ENCODE peak calls at places on chromosomes 11 and 22, in ten cellular contexts. One of them, this sample, is unnamed.

GRCh38 chr11:130340671-130341319 is 26.1 kb upstream of the ZBTB44 start:
- DNase-seq in thoracic aorta: no peak
- DNase-seq in H9: no peak
- DNase-seq in RWPE1: no peak
- DNase-seq in neuronal stem cell: no peak
- DNase-seq in IMR-90: peak
- DNase-seq in thyroid gland: no peak
- DNase-seq in A549: no peak
- DNase-seq in right cardiac atrium: no peak
- DNase-seq in CD8-positive, alpha-beta T cell: no peak
- DNase-seq in this sample: no peak

GRCh38 chr22:28369849-28370248 is 309.8 kb downstream of the TTC28 start:
- DNase-seq in thoracic aorta: no peak
- DNase-seq in H9: no peak
- DNase-seq in RWPE1: no peak
- DNase-seq in neuronal stem cell: no peak
- DNase-seq in IMR-90: no peak
- DNase-seq in thyroid gland: no peak
- DNase-seq in A549: no peak
- DNase-seq in right cardiac atrium: no peak
- DNase-seq in CD8-positive, alpha-beta T cell: no peak
- DNase-seq in this sample: no peak

GRCh38 chr11:46493786-46494185 is 100.0 kb downstream of the AMBRA1 start:
- DNase-seq in thoracic aorta: no peak
- DNase-seq in H9: no peak
- DNase-seq in RWPE1: no peak
- DNase-seq in neuronal stem cell: no peak
- DNase-seq in IMR-90: no peak
- DNase-seq in thyroid gland: no peak
- DNase-seq in A549: no peak
- DNase-seq in right cardiac atrium: no peak
- DNase-seq in CD8-positive, alpha-beta T cell: no peak
- DNase-seq in this sample: no peak

GRCh38 chr11:6635082-6635932 is 16.1 kb upstream of the TPP1 start:
- DNase-seq in thoracic aorta: no peak
- DNase-seq in H9: peak
- DNase-seq in RWPE1: no peak
- DNase-seq in neuronal stem cell: no peak
- DNase-seq in IMR-90: peak
- DNase-seq in thyroid gland: peak
- DNase-seq in A549: no peak
- DNase-seq in right cardiac atrium: peak
- DNase-seq in CD8-positive, alpha-beta T cell: no peak
- DNase-seq in this sample: peak

GRCh38 chr11:15371533-15371932 is 256.8 kb downstream of the INSC start:
- DNase-seq in thoracic aorta: no peak
- DNase-seq in H9: no peak
- DNase-seq in RWPE1: no peak
- DNase-seq in neuronal stem cell: no peak
- DNase-seq in IMR-90: no peak
- DNase-seq in thyroid gland: no peak
- DNase-seq in A549: no peak
- DNase-seq in right cardiac atrium: no peak
- DNase-seq in CD8-positive, alpha-beta T cell: no peak
- DNase-seq in this sample: no peak

GRCh38 chr22:19051381-19051780 is 70.8 kb downstream of the DGCR2 start:
- DNase-seq in thoracic aorta: no peak
- DNase-seq in H9: no peak
- DNase-seq in RWPE1: no peak
- DNase-seq in neuronal stem cell: no peak
- DNase-seq in IMR-90: no peak
- DNase-seq in thyroid gland: peak
- DNase-seq in A549: no peak
- DNase-seq in right cardiac atrium: no peak
- DNase-seq in CD8-positive, alpha-beta T cell: no peak
- DNase-seq in this sample: no peak

GRCh38 chr11:116693206-116694016 is 79.4 kb downstream of the BUD13 start:
- DNase-seq in thoracic aorta: no peak
- DNase-seq in H9: no peak
- DNase-seq in RWPE1: peak
- DNase-seq in neuronal stem cell: no peak
- DNase-seq in IMR-90: no peak
- DNase-seq in thyroid gland: no peak
- DNase-seq in A549: no peak
- DNase-seq in right cardiac atrium: no peak
- DNase-seq in CD8-positive, alpha-beta T cell: no peak
- DNase-seq in this sample: peak

GRCh38 chr22:37157516-37158289 is 8.0 kb upstream of the IL2RB start:
- DNase-seq in thoracic aorta: no peak
- DNase-seq in H9: no peak
- DNase-seq in RWPE1: no peak
- DNase-seq in neuronal stem cell: no peak
- DNase-seq in IMR-90: peak
- DNase-seq in thyroid gland: no peak
- DNase-seq in A549: no peak
- DNase-seq in right cardiac atrium: no peak
- DNase-seq in CD8-positive, alpha-beta T cell: no peak
- DNase-seq in this sample: no peak

GRCh38 chr11:64865286-64866172 is 12.9 kb downstream of the EHD1 start:
- DNase-seq in thoracic aorta: no peak
- DNase-seq in H9: no peak
- DNase-seq in RWPE1: no peak
- DNase-seq in neuronal stem cell: no peak
- DNase-seq in IMR-90: peak
- DNase-seq in thyroid gland: peak
- DNase-seq in A549: no peak
- DNase-seq in right cardiac atrium: no peak
- DNase-seq in CD8-positive, alpha-beta T cell: no peak
- DNase-seq in this sample: no peak

GRCh38 chr11:14698771-14699170 is 55.2 kb downstream of the PDE3B start:
- DNase-seq in thoracic aorta: no peak
- DNase-seq in H9: no peak
- DNase-seq in RWPE1: no peak
- DNase-seq in neuronal stem cell: no peak
- DNase-seq in IMR-90: no peak
- DNase-seq in thyroid gland: no peak
- DNase-seq in A549: no peak
- DNase-seq in right cardiac atrium: no peak
- DNase-seq in CD8-positive, alpha-beta T cell: no peak
- DNase-seq in this sample: no peak

GRCh38 chr11:43708776-43709175 is 28.2 kb downstream of the HSD17B12 start:
- DNase-seq in thoracic aorta: no peak
- DNase-seq in H9: no peak
- DNase-seq in RWPE1: peak
- DNase-seq in neuronal stem cell: no peak
- DNase-seq in IMR-90: no peak
- DNase-seq in thyroid gland: no peak
- DNase-seq in A549: no peak
- DNase-seq in right cardiac atrium: no peak
- DNase-seq in CD8-positive, alpha-beta T cell: no peak
- DNase-seq in this sample: no peak

GRCh38 chr11:125084057-125084416 is 20.9 kb downstream of the SLC37A2 start:
- DNase-seq in thoracic aorta: no peak
- DNase-seq in H9: no peak
- DNase-seq in RWPE1: no peak
- DNase-seq in neuronal stem cell: no peak
- DNase-seq in IMR-90: no peak
- DNase-seq in thyroid gland: no peak
- DNase-seq in A549: no peak
- DNase-seq in right cardiac atrium: no peak
- DNase-seq in CD8-positive, alpha-beta T cell: no peak
- DNase-seq in this sample: no peak

GRCh38 chr11:125082040-125082439 is 18.9 kb downstream of the SLC37A2 start:
- DNase-seq in thoracic aorta: no peak
- DNase-seq in H9: no peak
- DNase-seq in RWPE1: no peak
- DNase-seq in neuronal stem cell: no peak
- DNase-seq in IMR-90: no peak
- DNase-seq in thyroid gland: no peak
- DNase-seq in A549: no peak
- DNase-seq in right cardiac atrium: no peak
- DNase-seq in CD8-positive, alpha-beta T cell: no peak
- DNase-seq in this sample: no peak

GRCh38 chr11:125084761-125085231 is 21.7 kb downstream of the SLC37A2 start:
- DNase-seq in thoracic aorta: no peak
- DNase-seq in H9: no peak
- DNase-seq in RWPE1: no peak
- DNase-seq in neuronal stem cell: no peak
- DNase-seq in IMR-90: no peak
- DNase-seq in thyroid gland: no peak
- DNase-seq in A549: no peak
- DNase-seq in right cardiac atrium: no peak
- DNase-seq in CD8-positive, alpha-beta T cell: no peak
- DNase-seq in this sample: no peak

GRCh38 chr11:125082611-125083311 is 19.7 kb downstream of the SLC37A2 start:
- DNase-seq in thoracic aorta: no peak
- DNase-seq in H9: no peak
- DNase-seq in RWPE1: peak
- DNase-seq in neuronal stem cell: no peak
- DNase-seq in IMR-90: peak
- DNase-seq in thyroid gland: no peak
- DNase-seq in A549: no peak
- DNase-seq in right cardiac atrium: no peak
- DNase-seq in CD8-positive, alpha-beta T cell: no peak
- DNase-seq in this sample: no peak

DNA sequence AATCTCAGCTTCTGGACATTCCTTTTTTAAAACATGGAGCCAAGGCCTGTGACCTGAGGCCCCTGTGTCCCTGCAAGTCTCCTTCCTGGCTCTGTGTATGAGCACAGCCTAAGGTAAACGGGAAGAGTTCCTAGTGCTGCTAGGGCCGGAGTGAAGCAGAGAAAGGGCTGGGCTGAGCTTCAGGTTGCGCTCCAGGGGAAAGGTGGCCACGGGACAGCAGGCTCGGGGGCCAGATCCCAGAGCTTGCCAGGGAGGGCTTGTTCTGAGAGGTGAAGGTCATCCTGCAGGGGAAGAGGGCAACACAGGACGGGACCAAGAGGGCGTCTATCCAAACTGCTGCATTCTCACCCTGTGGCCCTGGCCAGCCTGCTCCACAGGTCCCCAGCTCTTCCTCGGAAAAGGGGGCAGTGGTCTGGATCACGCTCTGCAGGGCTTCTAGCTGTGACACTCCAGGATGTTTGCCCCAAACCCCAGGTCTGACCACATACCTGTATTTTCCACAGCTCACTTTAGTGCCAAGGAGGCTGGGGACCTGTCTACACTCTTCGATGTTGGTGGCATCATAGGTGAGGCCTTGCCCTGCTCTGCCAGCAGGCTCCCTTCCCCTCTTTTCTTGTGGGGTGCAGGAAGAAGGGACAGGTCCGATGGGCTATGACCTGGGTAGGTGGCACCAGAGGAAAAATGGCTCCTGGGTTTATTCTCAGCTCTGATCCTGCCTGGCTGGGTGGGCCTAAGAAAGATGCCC is 20.4 kb downstream of the SLC37A2 start:
- DNase-seq in thoracic aorta: no peak
- DNase-seq in H9: no peak
- DNase-seq in RWPE1: no peak
- DNase-seq in neuronal stem cell: no peak
- DNase-seq in IMR-90: no peak
- DNase-seq in thyroid gland: no peak
- DNase-seq in A549: no peak
- DNase-seq in right cardiac atrium: no peak
- DNase-seq in CD8-positive, alpha-beta T cell: no peak
- DNase-seq in this sample: no peak
- H3K27ac ChIP-seq in thoracic aorta: no peak
- H3K27ac ChIP-seq in H9: no peak
- H3K27ac ChIP-seq in RWPE1: peak
- H3K27ac ChIP-seq in neuronal stem cell: no peak
- H3K27ac ChIP-seq in IMR-90: peak
- H3K27ac ChIP-seq in thyroid gland: no peak
- H3K27ac ChIP-seq in A549: no peak
- H3K27ac ChIP-seq in right cardiac atrium: no peak
- H3K27ac ChIP-seq in CD8-positive, alpha-beta T cell: no peak
- H3K27ac ChIP-seq in this sample: no peak

DNA sequence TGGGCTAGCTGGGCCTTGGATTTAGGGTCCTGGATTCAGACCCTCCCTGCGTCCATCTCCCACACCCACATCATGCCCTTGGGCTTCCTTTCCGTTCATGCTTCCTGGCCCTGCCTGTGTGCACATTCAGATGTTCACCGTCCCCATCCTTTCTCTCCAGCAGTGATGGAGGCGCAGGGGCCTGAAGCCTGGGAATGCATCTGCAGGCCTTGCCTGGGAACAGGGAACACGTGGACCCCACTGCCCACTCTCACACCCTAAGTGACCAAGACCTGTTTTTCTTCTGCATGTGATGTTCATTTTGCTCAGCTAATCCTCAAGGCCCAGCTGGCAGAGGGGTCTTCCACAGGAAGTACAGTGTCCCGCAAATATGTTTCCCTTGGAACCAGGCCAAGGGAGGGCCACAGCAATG is 91.6 kb upstream of the PARVA start:
- DNase-seq in thoracic aorta: no peak
- DNase-seq in H9: no peak
- DNase-seq in RWPE1: no peak
- DNase-seq in neuronal stem cell: no peak
- DNase-seq in IMR-90: peak
- DNase-seq in thyroid gland: no peak
- DNase-seq in A549: no peak
- DNase-seq in right cardiac atrium: no peak
- DNase-seq in CD8-positive, alpha-beta T cell: no peak
- DNase-seq in this sample: no peak
- H3K27ac ChIP-seq in thoracic aorta: peak
- H3K27ac ChIP-seq in H9: no peak
- H3K27ac ChIP-seq in RWPE1: peak
- H3K27ac ChIP-seq in neuronal stem cell: no peak
- H3K27ac ChIP-seq in IMR-90: peak
- H3K27ac ChIP-seq in thyroid gland: no peak
- H3K27ac ChIP-seq in A549: peak
- H3K27ac ChIP-seq in right cardiac atrium: no peak
- H3K27ac ChIP-seq in CD8-positive, alpha-beta T cell: no peak
- H3K27ac ChIP-seq in this sample: no peak

DNA sequence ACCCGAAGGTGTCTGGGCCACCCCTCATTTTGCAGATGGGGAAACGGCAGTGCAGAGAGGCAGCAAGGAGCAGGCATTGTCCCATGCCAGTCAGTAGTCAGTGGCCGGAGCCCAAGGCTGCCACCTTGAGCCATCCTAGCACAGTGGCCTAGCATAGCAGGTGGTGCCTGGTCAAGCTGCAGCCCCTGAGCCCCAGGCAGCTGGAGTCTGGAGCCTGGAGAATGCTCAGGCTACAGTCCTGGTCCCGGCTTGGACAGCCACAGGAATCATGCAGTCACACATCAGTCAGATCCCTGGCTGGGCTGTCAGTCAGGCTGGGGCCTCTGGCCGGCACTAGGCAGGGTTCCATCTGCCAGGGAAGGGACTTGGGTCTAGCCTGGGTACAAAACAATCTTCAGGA is 18.6 kb downstream of the KCNC1 start:
- DNase-seq in thoracic aorta: no peak
- DNase-seq in H9: no peak
- DNase-seq in RWPE1: no peak
- DNase-seq in neuronal stem cell: no peak
- DNase-seq in IMR-90: no peak
- DNase-seq in thyroid gland: no peak
- DNase-seq in A549: no peak
- DNase-seq in right cardiac atrium: peak
- DNase-seq in CD8-positive, alpha-beta T cell: no peak
- DNase-seq in this sample: no peak
- H3K27ac ChIP-seq in thoracic aorta: no peak
- H3K27ac ChIP-seq in H9: no peak
- H3K27ac ChIP-seq in RWPE1: no peak
- H3K27ac ChIP-seq in neuronal stem cell: no peak
- H3K27ac ChIP-seq in IMR-90: no peak
- H3K27ac ChIP-seq in thyroid gland: no peak
- H3K27ac ChIP-seq in A549: no peak
- H3K27ac ChIP-seq in right cardiac atrium: no peak
- H3K27ac ChIP-seq in CD8-positive, alpha-beta T cell: no peak
- H3K27ac ChIP-seq in this sample: no peak

GRCh38 chr11:72805214-72805613 is 9.0 kb upstream of the ATG16L2 start:
- DNase-seq in thoracic aorta: no peak
- DNase-seq in H9: no peak
- DNase-seq in RWPE1: no peak
- DNase-seq in neuronal stem cell: no peak
- DNase-seq in IMR-90: no peak
- DNase-seq in thyroid gland: no peak
- DNase-seq in A549: no peak
- DNase-seq in right cardiac atrium: no peak
- DNase-seq in CD8-positive, alpha-beta T cell: no peak
- DNase-seq in this sample: no peak
- H3K27ac ChIP-seq in thoracic aorta: no peak
- H3K27ac ChIP-seq in H9: no peak
- H3K27ac ChIP-seq in RWPE1: no peak
- H3K27ac ChIP-seq in neuronal stem cell: no peak
- H3K27ac ChIP-seq in IMR-90: no peak
- H3K27ac ChIP-seq in thyroid gland: no peak
- H3K27ac ChIP-seq in A549: no peak
- H3K27ac ChIP-seq in right cardiac atrium: no peak
- H3K27ac ChIP-seq in CD8-positive, alpha-beta T cell: no peak
- H3K27ac ChIP-seq in this sample: no peak

This sample was measured in body of pancreas.